ENCODE peak calls at places on chromosome 6, in five cellular contexts. One of them, this sample, is unnamed.

GRCh38 chr6:137363805-137364138 is 130.4 kb downstream of the OLIG3 start:
- DNase-seq in activated naive CD4-positive, alpha-beta T cell: no peak
- DNase-seq in mesendoderm: peak; percentile 18
- DNase-seq in activated naive CD8-positive, alpha-beta T cell treated with anti-CD3 and anti-CD28 coated beads, Interleukin-2, amount 50 U/mL, for 24 hours: no peak
- DNase-seq in stimulated activated CD4-positive, alpha-beta T cell treated with anti-CD3 and anti-CD28 coated beads, Interleukin-1b, Interleukin-23, amount 100 ng/mL, for 1 hour: no peak
- DNase-seq in this sample: no peak

GRCh38 chr6:34534656-34535055 is 21.5 kb downstream of the SPDEF start:
- DNase-seq in activated naive CD4-positive, alpha-beta T cell: no peak
- DNase-seq in mesendoderm: no peak
- DNase-seq in activated naive CD8-positive, alpha-beta T cell treated with anti-CD3 and anti-CD28 coated beads, Interleukin-2, amount 50 U/mL, for 24 hours: no peak
- DNase-seq in stimulated activated CD4-positive, alpha-beta T cell treated with anti-CD3 and anti-CD28 coated beads, Interleukin-1b, Interleukin-23, amount 100 ng/mL, for 1 hour: no peak
- DNase-seq in this sample: no peak

GRCh38 chr6:109695468-109695867 is 4.4 kb downstream of the FIG4 start:
- DNase-seq in activated naive CD4-positive, alpha-beta T cell: no peak
- DNase-seq in mesendoderm: peak; percentile 66
- DNase-seq in activated naive CD8-positive, alpha-beta T cell treated with anti-CD3 and anti-CD28 coated beads, Interleukin-2, amount 50 U/mL, for 24 hours: peak; percentile 12
- DNase-seq in stimulated activated CD4-positive, alpha-beta T cell treated with anti-CD3 and anti-CD28 coated beads, Interleukin-1b, Interleukin-23, amount 100 ng/mL, for 1 hour: no peak
- DNase-seq in this sample: no peak

GRCh38 chr6:49333345-49334120 is 129.5 kb downstream of the MMUT start:
- DNase-seq in activated naive CD4-positive, alpha-beta T cell: no peak
- DNase-seq in mesendoderm: no peak
- DNase-seq in activated naive CD8-positive, alpha-beta T cell treated with anti-CD3 and anti-CD28 coated beads, Interleukin-2, amount 50 U/mL, for 24 hours: no peak
- DNase-seq in stimulated activated CD4-positive, alpha-beta T cell treated with anti-CD3 and anti-CD28 coated beads, Interleukin-1b, Interleukin-23, amount 100 ng/mL, for 1 hour: no peak
- DNase-seq in this sample: no peak

GRCh38 chr6:69987550-69987949 is 121.2 kb downstream of the COL19A1 start:
- DNase-seq in activated naive CD4-positive, alpha-beta T cell: no peak
- DNase-seq in mesendoderm: peak; percentile 11
- DNase-seq in activated naive CD8-positive, alpha-beta T cell treated with anti-CD3 and anti-CD28 coated beads, Interleukin-2, amount 50 U/mL, for 24 hours: no peak
- DNase-seq in stimulated activated CD4-positive, alpha-beta T cell treated with anti-CD3 and anti-CD28 coated beads, Interleukin-1b, Interleukin-23, amount 100 ng/mL, for 1 hour: no peak
- DNase-seq in this sample: no peak

GRCh38 chr6:5481024-5481423 is 219.7 kb downstream of the FARS2 start:
- DNase-seq in activated naive CD4-positive, alpha-beta T cell: no peak
- DNase-seq in mesendoderm: peak; percentile 20
- DNase-seq in activated naive CD8-positive, alpha-beta T cell treated with anti-CD3 and anti-CD28 coated beads, Interleukin-2, amount 50 U/mL, for 24 hours: no peak
- DNase-seq in stimulated activated CD4-positive, alpha-beta T cell treated with anti-CD3 and anti-CD28 coated beads, Interleukin-1b, Interleukin-23, amount 100 ng/mL, for 1 hour: no peak
- DNase-seq in this sample: no peak

GRCh38 chr6:115071962-115072361 is 729.1 kb upstream of the HS3ST5 start:
- DNase-seq in activated naive CD4-positive, alpha-beta T cell: no peak
- DNase-seq in mesendoderm: no peak
- DNase-seq in activated naive CD8-positive, alpha-beta T cell treated with anti-CD3 and anti-CD28 coated beads, Interleukin-2, amount 50 U/mL, for 24 hours: no peak
- DNase-seq in stimulated activated CD4-positive, alpha-beta T cell treated with anti-CD3 and anti-CD28 coated beads, Interleukin-1b, Interleukin-23, amount 100 ng/mL, for 1 hour: no peak
- DNase-seq in this sample: no peak

GRCh38 chr6:124869412-124869811 is 92.8 kb upstream of the RNF217 start:
- DNase-seq in activated naive CD4-positive, alpha-beta T cell: no peak
- DNase-seq in mesendoderm: no peak
- DNase-seq in activated naive CD8-positive, alpha-beta T cell treated with anti-CD3 and anti-CD28 coated beads, Interleukin-2, amount 50 U/mL, for 24 hours: no peak
- DNase-seq in stimulated activated CD4-positive, alpha-beta T cell treated with anti-CD3 and anti-CD28 coated beads, Interleukin-1b, Interleukin-23, amount 100 ng/mL, for 1 hour: no peak
- DNase-seq in this sample: no peak

GRCh38 chr6:25971187-25971811 is 8.7 kb downstream of the TRIM38 start:
- DNase-seq in activated naive CD4-positive, alpha-beta T cell: no peak
- DNase-seq in mesendoderm: peak; percentile 86
- DNase-seq in activated naive CD8-positive, alpha-beta T cell treated with anti-CD3 and anti-CD28 coated beads, Interleukin-2, amount 50 U/mL, for 24 hours: no peak
- DNase-seq in stimulated activated CD4-positive, alpha-beta T cell treated with anti-CD3 and anti-CD28 coated beads, Interleukin-1b, Interleukin-23, amount 100 ng/mL, for 1 hour: no peak
- DNase-seq in this sample: no peak

GRCh38 chr6:5202206-5202605 is 58.5 kb downstream of the LYRM4 start:
- DNase-seq in activated naive CD4-positive, alpha-beta T cell: no peak
- DNase-seq in mesendoderm: no peak
- DNase-seq in activated naive CD8-positive, alpha-beta T cell treated with anti-CD3 and anti-CD28 coated beads, Interleukin-2, amount 50 U/mL, for 24 hours: no peak
- DNase-seq in stimulated activated CD4-positive, alpha-beta T cell treated with anti-CD3 and anti-CD28 coated beads, Interleukin-1b, Interleukin-23, amount 100 ng/mL, for 1 hour: no peak
- DNase-seq in this sample: no peak

GRCh38 chr6:25171301-25171700 is 107.9 kb upstream of the CARMIL1 start:
- DNase-seq in activated naive CD4-positive, alpha-beta T cell: no peak
- DNase-seq in mesendoderm: no peak
- DNase-seq in activated naive CD8-positive, alpha-beta T cell treated with anti-CD3 and anti-CD28 coated beads, Interleukin-2, amount 50 U/mL, for 24 hours: no peak
- DNase-seq in stimulated activated CD4-positive, alpha-beta T cell treated with anti-CD3 and anti-CD28 coated beads, Interleukin-1b, Interleukin-23, amount 100 ng/mL, for 1 hour: no peak
- DNase-seq in this sample: no peak

GRCh38 chr6:84019812-84020211 is 13.8 kb upstream of the MRAP2 start:
- DNase-seq in activated naive CD4-positive, alpha-beta T cell: no peak
- DNase-seq in mesendoderm: no peak
- DNase-seq in activated naive CD8-positive, alpha-beta T cell treated with anti-CD3 and anti-CD28 coated beads, Interleukin-2, amount 50 U/mL, for 24 hours: no peak
- DNase-seq in stimulated activated CD4-positive, alpha-beta T cell treated with anti-CD3 and anti-CD28 coated beads, Interleukin-1b, Interleukin-23, amount 100 ng/mL, for 1 hour: no peak
- DNase-seq in this sample: no peak

GRCh38 chr6:43927525-43928210 is 157.7 kb downstream of the VEGFA start:
- DNase-seq in activated naive CD4-positive, alpha-beta T cell: no peak
- DNase-seq in mesendoderm: no peak
- DNase-seq in activated naive CD8-positive, alpha-beta T cell treated with anti-CD3 and anti-CD28 coated beads, Interleukin-2, amount 50 U/mL, for 24 hours: no peak
- DNase-seq in stimulated activated CD4-positive, alpha-beta T cell treated with anti-CD3 and anti-CD28 coated beads, Interleukin-1b, Interleukin-23, amount 100 ng/mL, for 1 hour: no peak
- DNase-seq in this sample: no peak

GRCh38 chr6:36826520-36827227 is 12.6 kb downstream of the CPNE5 start:
- DNase-seq in activated naive CD4-positive, alpha-beta T cell: no peak
- DNase-seq in mesendoderm: no peak
- DNase-seq in activated naive CD8-positive, alpha-beta T cell treated with anti-CD3 and anti-CD28 coated beads, Interleukin-2, amount 50 U/mL, for 24 hours: no peak
- DNase-seq in stimulated activated CD4-positive, alpha-beta T cell treated with anti-CD3 and anti-CD28 coated beads, Interleukin-1b, Interleukin-23, amount 100 ng/mL, for 1 hour: no peak
- DNase-seq in this sample: no peak

GRCh38 chr6:14734416-14735340 is 511.2 kb upstream of the JARID2 start:
- DNase-seq in activated naive CD4-positive, alpha-beta T cell: no peak
- DNase-seq in mesendoderm: no peak
- DNase-seq in activated naive CD8-positive, alpha-beta T cell treated with anti-CD3 and anti-CD28 coated beads, Interleukin-2, amount 50 U/mL, for 24 hours: no peak
- DNase-seq in stimulated activated CD4-positive, alpha-beta T cell treated with anti-CD3 and anti-CD28 coated beads, Interleukin-1b, Interleukin-23, amount 100 ng/mL, for 1 hour: no peak
- DNase-seq in this sample: no peak

GRCh38 chr6:162099685-162100084 is 627.9 kb downstream of the PRKN start:
- DNase-seq in activated naive CD4-positive, alpha-beta T cell: no peak
- DNase-seq in mesendoderm: no peak
- DNase-seq in activated naive CD8-positive, alpha-beta T cell treated with anti-CD3 and anti-CD28 coated beads, Interleukin-2, amount 50 U/mL, for 24 hours: peak; percentile 46
- DNase-seq in stimulated activated CD4-positive, alpha-beta T cell treated with anti-CD3 and anti-CD28 coated beads, Interleukin-1b, Interleukin-23, amount 100 ng/mL, for 1 hour: no peak
- DNase-seq in this sample: no peak

GRCh38 chr6:108968325-108968724 is 120.1 kb downstream of the ARMC2 start:
- DNase-seq in activated naive CD4-positive, alpha-beta T cell: no peak
- DNase-seq in mesendoderm: peak; percentile 57
- DNase-seq in activated naive CD8-positive, alpha-beta T cell treated with anti-CD3 and anti-CD28 coated beads, Interleukin-2, amount 50 U/mL, for 24 hours: no peak
- DNase-seq in stimulated activated CD4-positive, alpha-beta T cell treated with anti-CD3 and anti-CD28 coated beads, Interleukin-1b, Interleukin-23, amount 100 ng/mL, for 1 hour: no peak
- DNase-seq in this sample: no peak

GRCh38 chr6:3749991-3750323 is 1.6 kb downstream of the PXDC1 start:
- DNase-seq in activated naive CD4-positive, alpha-beta T cell: no peak
- DNase-seq in mesendoderm: peak; percentile 51
- DNase-seq in activated naive CD8-positive, alpha-beta T cell treated with anti-CD3 and anti-CD28 coated beads, Interleukin-2, amount 50 U/mL, for 24 hours: no peak
- DNase-seq in stimulated activated CD4-positive, alpha-beta T cell treated with anti-CD3 and anti-CD28 coated beads, Interleukin-1b, Interleukin-23, amount 100 ng/mL, for 1 hour: no peak
- DNase-seq in this sample: no peak

GRCh38 chr6:37069639-37070038 is 64.2 kb downstream of the FGD2 start:
- DNase-seq in activated naive CD4-positive, alpha-beta T cell: no peak
- DNase-seq in mesendoderm: no peak
- DNase-seq in activated naive CD8-positive, alpha-beta T cell treated with anti-CD3 and anti-CD28 coated beads, Interleukin-2, amount 50 U/mL, for 24 hours: no peak
- DNase-seq in stimulated activated CD4-positive, alpha-beta T cell treated with anti-CD3 and anti-CD28 coated beads, Interleukin-1b, Interleukin-23, amount 100 ng/mL, for 1 hour: no peak
- DNase-seq in this sample: no peak

GRCh38 chr6:44254957-44255808 is 2.1 kb downstream of the SLC35B2 start:
- DNase-seq in activated naive CD4-positive, alpha-beta T cell: no peak
- DNase-seq in mesendoderm: peak; percentile 41
- DNase-seq in activated naive CD8-positive, alpha-beta T cell treated with anti-CD3 and anti-CD28 coated beads, Interleukin-2, amount 50 U/mL, for 24 hours: peak; percentile 55
- DNase-seq in stimulated activated CD4-positive, alpha-beta T cell treated with anti-CD3 and anti-CD28 coated beads, Interleukin-1b, Interleukin-23, amount 100 ng/mL, for 1 hour: no peak
- DNase-seq in this sample: no peak

GRCh38 chr6:3390698-3391097 is 66.2 kb downstream of the SLC22A23 start:
- DNase-seq in activated naive CD4-positive, alpha-beta T cell: no peak
- DNase-seq in mesendoderm: no peak
- DNase-seq in activated naive CD8-positive, alpha-beta T cell treated with anti-CD3 and anti-CD28 coated beads, Interleukin-2, amount 50 U/mL, for 24 hours: no peak
- DNase-seq in stimulated activated CD4-positive, alpha-beta T cell treated with anti-CD3 and anti-CD28 coated beads, Interleukin-1b, Interleukin-23, amount 100 ng/mL, for 1 hour: no peak
- DNase-seq in this sample: no peak

GRCh38 chr6:108951351-108951953 is 103.2 kb downstream of the ARMC2 start:
- DNase-seq in activated naive CD4-positive, alpha-beta T cell: no peak
- DNase-seq in mesendoderm: no peak
- DNase-seq in activated naive CD8-positive, alpha-beta T cell treated with anti-CD3 and anti-CD28 coated beads, Interleukin-2, amount 50 U/mL, for 24 hours: no peak
- DNase-seq in stimulated activated CD4-positive, alpha-beta T cell treated with anti-CD3 and anti-CD28 coated beads, Interleukin-1b, Interleukin-23, amount 100 ng/mL, for 1 hour: no peak
- DNase-seq in this sample: no peak

GRCh38 chr6:119481981-119482380 is 132.4 kb upstream of the MAN1A1 start:
- DNase-seq in activated naive CD4-positive, alpha-beta T cell: no peak
- DNase-seq in mesendoderm: no peak
- DNase-seq in activated naive CD8-positive, alpha-beta T cell treated with anti-CD3 and anti-CD28 coated beads, Interleukin-2, amount 50 U/mL, for 24 hours: no peak
- DNase-seq in stimulated activated CD4-positive, alpha-beta T cell treated with anti-CD3 and anti-CD28 coated beads, Interleukin-1b, Interleukin-23, amount 100 ng/mL, for 1 hour: no peak
- DNase-seq in this sample: no peak

GRCh38 chr6:4662886-4663285 is 113.3 kb upstream of the CDYL start:
- DNase-seq in activated naive CD4-positive, alpha-beta T cell: no peak
- DNase-seq in mesendoderm: no peak
- DNase-seq in activated naive CD8-positive, alpha-beta T cell treated with anti-CD3 and anti-CD28 coated beads, Interleukin-2, amount 50 U/mL, for 24 hours: no peak
- DNase-seq in stimulated activated CD4-positive, alpha-beta T cell treated with anti-CD3 and anti-CD28 coated beads, Interleukin-1b, Interleukin-23, amount 100 ng/mL, for 1 hour: no peak
- DNase-seq in this sample: no peak

GRCh38 chr6:56246941-56247653 is at the start of gene COL21A1:
- DNase-seq in activated naive CD4-positive, alpha-beta T cell: no peak
- DNase-seq in mesendoderm: peak; percentile 93
- DNase-seq in activated naive CD8-positive, alpha-beta T cell treated with anti-CD3 and anti-CD28 coated beads, Interleukin-2, amount 50 U/mL, for 24 hours: no peak
- DNase-seq in stimulated activated CD4-positive, alpha-beta T cell treated with anti-CD3 and anti-CD28 coated beads, Interleukin-1b, Interleukin-23, amount 100 ng/mL, for 1 hour: no peak
- DNase-seq in this sample: no peak

GRCh38 chr6:55496201-55496600 is 82.8 kb downstream of the HMGCLL1 start:
- DNase-seq in activated naive CD4-positive, alpha-beta T cell: no peak
- DNase-seq in mesendoderm: no peak
- DNase-seq in activated naive CD8-positive, alpha-beta T cell treated with anti-CD3 and anti-CD28 coated beads, Interleukin-2, amount 50 U/mL, for 24 hours: no peak
- DNase-seq in stimulated activated CD4-positive, alpha-beta T cell treated with anti-CD3 and anti-CD28 coated beads, Interleukin-1b, Interleukin-23, amount 100 ng/mL, for 1 hour: no peak
- DNase-seq in this sample: no peak

GRCh38 chr6:37021356-37022129 is 16.1 kb downstream of the FGD2 start:
- DNase-seq in activated naive CD4-positive, alpha-beta T cell: peak; percentile 62
- DNase-seq in mesendoderm: peak; percentile 82
- DNase-seq in activated naive CD8-positive, alpha-beta T cell treated with anti-CD3 and anti-CD28 coated beads, Interleukin-2, amount 50 U/mL, for 24 hours: peak; percentile 72
- DNase-seq in stimulated activated CD4-positive, alpha-beta T cell treated with anti-CD3 and anti-CD28 coated beads, Interleukin-1b, Interleukin-23, amount 100 ng/mL, for 1 hour: peak; percentile 54
- DNase-seq in this sample: no peak

GRCh38 chr6:87870606-87871005 is 168.6 kb upstream of the AKIRIN2 start:
- DNase-seq in activated naive CD4-positive, alpha-beta T cell: no peak
- DNase-seq in mesendoderm: no peak
- DNase-seq in activated naive CD8-positive, alpha-beta T cell treated with anti-CD3 and anti-CD28 coated beads, Interleukin-2, amount 50 U/mL, for 24 hours: no peak
- DNase-seq in stimulated activated CD4-positive, alpha-beta T cell treated with anti-CD3 and anti-CD28 coated beads, Interleukin-1b, Interleukin-23, amount 100 ng/mL, for 1 hour: no peak
- DNase-seq in this sample: no peak

GRCh38 chr6:33599413-33599911 is 19.4 kb upstream of the BAK1 start:
- DNase-seq in activated naive CD4-positive, alpha-beta T cell: no peak
- DNase-seq in mesendoderm: no peak
- DNase-seq in activated naive CD8-positive, alpha-beta T cell treated with anti-CD3 and anti-CD28 coated beads, Interleukin-2, amount 50 U/mL, for 24 hours: no peak
- DNase-seq in stimulated activated CD4-positive, alpha-beta T cell treated with anti-CD3 and anti-CD28 coated beads, Interleukin-1b, Interleukin-23, amount 100 ng/mL, for 1 hour: no peak
- DNase-seq in this sample: no peak

GRCh38 chr6:15709665-15710269 is 46.9 kb upstream of the DTNBP1 start:
- DNase-seq in activated naive CD4-positive, alpha-beta T cell: no peak
- DNase-seq in mesendoderm: no peak
- DNase-seq in activated naive CD8-positive, alpha-beta T cell treated with anti-CD3 and anti-CD28 coated beads, Interleukin-2, amount 50 U/mL, for 24 hours: no peak
- DNase-seq in stimulated activated CD4-positive, alpha-beta T cell treated with anti-CD3 and anti-CD28 coated beads, Interleukin-1b, Interleukin-23, amount 100 ng/mL, for 1 hour: no peak
- DNase-seq in this sample: no peak

GRCh38 chr6:70680396-70680795 is 12.7 kb downstream of the SMAP1 start:
- DNase-seq in activated naive CD4-positive, alpha-beta T cell: no peak
- DNase-seq in mesendoderm: no peak
- DNase-seq in activated naive CD8-positive, alpha-beta T cell treated with anti-CD3 and anti-CD28 coated beads, Interleukin-2, amount 50 U/mL, for 24 hours: no peak
- DNase-seq in stimulated activated CD4-positive, alpha-beta T cell treated with anti-CD3 and anti-CD28 coated beads, Interleukin-1b, Interleukin-23, amount 100 ng/mL, for 1 hour: no peak
- DNase-seq in this sample: no peak

GRCh38 chr6:9405369-9405768 is 970.0 kb upstream of the SLC35B3 start:
- DNase-seq in activated naive CD4-positive, alpha-beta T cell: no peak
- DNase-seq in mesendoderm: peak; percentile 63
- DNase-seq in activated naive CD8-positive, alpha-beta T cell treated with anti-CD3 and anti-CD28 coated beads, Interleukin-2, amount 50 U/mL, for 24 hours: no peak
- DNase-seq in stimulated activated CD4-positive, alpha-beta T cell treated with anti-CD3 and anti-CD28 coated beads, Interleukin-1b, Interleukin-23, amount 100 ng/mL, for 1 hour: no peak
- DNase-seq in this sample: no peak

GRCh38 chr6:27582928-27583725 is 110.2 kb upstream of the ZNF184 start:
- DNase-seq in activated naive CD4-positive, alpha-beta T cell: no peak
- DNase-seq in mesendoderm: peak; percentile 82
- DNase-seq in activated naive CD8-positive, alpha-beta T cell treated with anti-CD3 and anti-CD28 coated beads, Interleukin-2, amount 50 U/mL, for 24 hours: peak; percentile 71
- DNase-seq in stimulated activated CD4-positive, alpha-beta T cell treated with anti-CD3 and anti-CD28 coated beads, Interleukin-1b, Interleukin-23, amount 100 ng/mL, for 1 hour: no peak
- DNase-seq in this sample: no peak